ENCODE peak calls at places on chromosome 7, in five cellular contexts. G is transverse colon, Y is stomach, M is suprapubic skin, L is A549. J is an unnamed sample.

GRCh38 chr7:157565201-157565626 is 228.4 kb downstream of the DNAJB6 start:
- DNase-seq in G (no peak), Y (no peak), M (no peak), L (no peak), J (no peak)

GRCh38 chr7:82319674-82320118 is 123.9 kb downstream of the CACNA2D1 start:
- DNase-seq in G (peak; percentile 30), Y (peak; percentile 70), M (no peak), L (no peak), J (peak; percentile 70)

GRCh38 chr7:37311282-37311868 is 137.3 kb downstream of the ELMO1 start:
- DNase-seq in G (no peak), Y (no peak), M (no peak), L (no peak), J (no peak)

GRCh38 chr7:89246196-89246595 is 450.7 kb upstream of the TEX47 start:
- DNase-seq in G (no peak), Y (no peak), M (no peak), L (no peak), J (no peak)

GRCh38 chr7:155361363-155361680 is 63.6 kb downstream of the INSIG1 start:
- DNase-seq in G (no peak), Y (no peak), M (peak; percentile 61), L (no peak), J (no peak)

GRCh38 chr7:99418260-99418659 is 9.5 kb downstream of the BUD31 start:
- DNase-seq in G (no peak), Y (no peak), M (no peak), L (no peak), J (no peak)

GRCh38 chr7:148031816-148032215 is 558.8 kb upstream of the C7orf33 start:
- DNase-seq in G (no peak), Y (no peak), M (no peak), L (no peak), J (no peak)

GRCh38 chr7:1671876-1672451 is 1.9 kb downstream of the ELFN1 start:
- DNase-seq in G (no peak), Y (no peak), M (peak; percentile 68), L (no peak), J (peak; percentile 10)

GRCh38 chr7:116113310-116113709 is 82.7 kb upstream of the TFEC start:
- DNase-seq in G (no peak), Y (no peak), M (no peak), L (no peak), J (no peak)

GRCh38 chr7:109751241-109751640 is 1181.6 kb downstream of the DNAJB9 start:
- DNase-seq in G (no peak), Y (no peak), M (no peak), L (peak; percentile 34), J (no peak)

GRCh38 chr7:48938539-48938938 is 14.2 kb downstream of the CDC14C start:
- DNase-seq in G (no peak), Y (no peak), M (no peak), L (no peak), J (peak; percentile 55)

GRCh38 chr7:157540020-157540419 is 203.2 kb downstream of the DNAJB6 start:
- DNase-seq in G (no peak), Y (no peak), M (peak; percentile 54), L (no peak), J (no peak)

GRCh38 chr7:105309235-105310156 is 79.2 kb downstream of the SRPK2 start:
- DNase-seq in G (no peak), Y (no peak), M (no peak), L (no peak), J (no peak)

GRCh38 chr7:54811016-54811924 is 52.3 kb upstream of the SEC61G start:
- DNase-seq in G (no peak), Y (no peak), M (no peak), L (no peak), J (no peak)

GRCh38 chr7:20316706-20317105 is 14.0 kb upstream of the ITGB8 start:
- DNase-seq in G (no peak), Y (no peak), M (no peak), L (no peak), J (no peak)
- TF ChIP-seq EP300 in G (no peak), Y (no peak), M (no peak), L (no peak), J (no peak)

GRCh38 chr7:84532196-84532595 is 337.6 kb upstream of the SEMA3A start:
- DNase-seq in G (no peak), Y (no peak), M (no peak), L (no peak), J (no peak)

GRCh38 chr7:84536256-84536870 is 341.8 kb upstream of the SEMA3A start:
- DNase-seq in G (no peak), Y (no peak), M (no peak), L (peak; percentile 45), J (no peak)

GRCh38 chr7:84529480-84530205 is 335.1 kb upstream of the SEMA3A start:
- DNase-seq in G (no peak), Y (no peak), M (no peak), L (peak; percentile 27), J (no peak)

GRCh38 chr7:84535584-84536255 is 341.1 kb upstream of the SEMA3A start:
- DNase-seq in G (no peak), Y (no peak), M (no peak), L (no peak), J (no peak)

GRCh38 chr7:84533209-84533608 is 338.6 kb upstream of the SEMA3A start:
- DNase-seq in G (no peak), Y (no peak), M (no peak), L (no peak), J (no peak)
- H3K27ac ChIP-seq in G (no peak overlapping the region), Y (no peak overlapping the region), M (no peak overlapping the region), L (peak overlapping the region; percentile 53), J (no peak overlapping the region)

GRCh38 chr7:151396328-151396970 is 13.4 kb downstream of the WDR86 start:
- DNase-seq in G (no peak), Y (no peak), M (no peak), L (no peak), J (no peak)
- TF ChIP-seq EP300 in G (no peak), Y (no peak), M (no peak), L (no peak), J (no peak)

GRCh38 chr7:13017881-13018280 is 330.4 kb downstream of the ARL4A start:
- DNase-seq in G (no peak), Y (no peak), M (no peak), L (no peak), J (no peak)
- H3K27ac ChIP-seq in G (peak overlapping the region; percentile 9), Y (no peak overlapping the region), M (peak overlapping the region; percentile 60), L (peak overlapping the region; percentile 90), J (no peak overlapping the region)

GRCh38 chr7:4631664-4632171 is 50.4 kb upstream of the FOXK1 start:
- DNase-seq in G (peak; percentile 85), Y (peak; percentile 73), M (peak; percentile 93), L (peak; percentile 98), J (peak; percentile 85)

GRCh38 chr7:4631021-4631663 is 51.0 kb upstream of the FOXK1 start:
- DNase-seq in G (no peak), Y (no peak), M (no peak), L (no peak), J (no peak)

GRCh38 chr7:4634166-4634565 is 47.9 kb upstream of the FOXK1 start:
- DNase-seq in G (no peak), Y (no peak), M (no peak), L (no peak), J (no peak)

GRCh38 chr7:4629287-4629905 is 52.7 kb upstream of the FOXK1 start:
- DNase-seq in G (no peak), Y (no peak), M (no peak), L (no peak), J (no peak)

DNA sequence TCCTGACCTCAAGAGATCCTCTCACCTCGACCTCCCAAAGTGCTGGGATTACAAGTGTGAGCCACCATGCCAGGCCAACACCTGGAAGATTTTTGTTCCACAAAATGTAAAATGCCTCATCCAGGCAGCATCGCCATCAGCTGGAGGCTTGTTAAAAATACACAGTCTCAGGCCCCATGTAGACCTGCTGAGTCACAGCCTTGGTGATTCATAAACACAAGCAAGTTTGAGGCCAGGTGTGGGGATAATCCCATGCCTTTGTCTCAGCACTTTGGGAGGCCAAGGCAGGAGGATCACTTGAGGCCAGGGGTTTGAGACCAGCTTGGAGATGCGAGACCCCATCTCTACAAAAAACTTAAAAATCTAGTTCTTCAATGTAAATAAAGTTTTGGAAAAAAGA is 49.1 kb upstream of the FOXK1 start:
- DNase-seq in G (no peak), Y (no peak), M (no peak), L (peak; percentile 55), J (no peak)
- TF ChIP-seq EP300 in G (no peak), Y (no peak), M (no peak), L (no peak), J (no peak)

DNA sequence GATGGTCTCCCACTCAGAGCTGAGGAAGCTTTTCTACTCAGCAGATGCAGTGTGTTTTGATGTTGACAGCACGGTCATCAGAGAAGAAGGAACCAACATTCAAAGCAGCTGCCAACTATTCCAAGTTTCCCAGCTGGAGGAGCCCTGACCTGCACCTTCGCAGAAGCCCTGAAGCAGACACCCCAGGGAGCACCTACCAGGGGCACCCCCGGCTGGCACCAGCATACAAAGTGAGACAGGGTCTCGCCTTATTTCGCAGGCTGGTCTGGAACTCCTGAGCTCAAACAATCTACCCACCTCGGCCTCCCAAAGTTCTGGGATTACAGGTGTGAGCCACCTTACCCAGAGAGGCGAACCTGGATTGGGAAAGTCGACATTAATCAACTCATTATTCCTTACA is 68.6 kb downstream of the KMT2C start:
- DNase-seq in G (no peak), Y (no peak), M (no peak), L (no peak), J (no peak)
- H3K27ac ChIP-seq in G (no peak overlapping the region), Y (no peak overlapping the region), M (no peak overlapping the region), L (no peak overlapping the region), J (no peak overlapping the region)

J was measured in ovary.